ENCODE peak calls at places on chromosomes 13 and 19, in four cellular contexts. Z, W, D and P are unnamed samples.

GRCh38 chr13:110403315-110403714 is 96.2 kb downstream of the COL4A2 start:
- DNase-seq in Z (no peak), W (no peak), D (no peak), P (no peak)

GRCh38 chr19:10567696-10568443 is 909 bp downstream of the CDKN2D start:
- DNase-seq in Z (no peak), W (no peak), D (peak), P (no peak)

GRCh38 chr13:100098445-100099116 is 9.7 kb downstream of the PCCA start:
- DNase-seq in Z (no peak), W (no peak), D (no peak), P (no peak)

GRCh38 chr13:24052547-24052981 is 108.0 kb upstream of the SPATA13 start:
- DNase-seq in Z (no peak), W (no peak), D (peak), P (no peak)

GRCh38 chr19:50921391-50922315 is 10.5 kb upstream of the KLK4 start:
- DNase-seq in Z (peak), W (no peak), D (peak), P (no peak)

GRCh38 chr13:37386276-37386675 is 212.3 kb downstream of the POSTN start:
- DNase-seq in Z (no peak), W (no peak), D (no peak), P (no peak)

GRCh38 chr19:48473161-48473966 is 4.2 kb downstream of the CYTH2 start:
- DNase-seq in Z (no peak), W (no peak), D (no peak), P (no peak)

GRCh38 chr19:51259348-51260245 is 8.7 kb downstream of the SIGLECL1 start:
- DNase-seq in Z (peak), W (peak), D (peak), P (peak)

GRCh38 chr19:8441725-8442544 is 2.8 kb upstream of the HNRNPM start:
- DNase-seq in Z (no peak), W (peak), D (no peak), P (no peak)

GRCh38 chr19:39765091-39766076 is 13.3 kb upstream of the LEUTX start:
- DNase-seq in Z (peak), W (peak), D (peak), P (no peak)

GRCh38 chr19:17079710-17080440 is 4.3 kb downstream of the MYO9B start:
- DNase-seq in Z (peak), W (no peak), D (peak), P (peak)

GRCh38 chr13:113591750-113592149 is 7.2 kb downstream of the TFDP1 start:
- DNase-seq in Z (no peak), W (no peak), D (no peak), P (no peak)

GRCh38 chr19:31890230-31890629 is 455.2 kb upstream of the ZNF507 start:
- DNase-seq in Z (no peak), W (peak), D (no peak), P (no peak)

GRCh38 chr19:51029718-51030117 is 3.3 kb upstream of the KLK11 start:
- DNase-seq in Z (no peak), W (no peak), D (peak), P (no peak)

GRCh38 chr13:105735269-105735668 is 800.2 kb downstream of the EFNB2 start:
- DNase-seq in Z (no peak), W (no peak), D (no peak), P (no peak)

GRCh38 chr19:39595950-39596349 is 6.4 kb upstream of the LGALS13 start:
- DNase-seq in Z (no peak), W (no peak), D (no peak), P (no peak)

GRCh38 chr13:92896842-92897241 is 329.8 kb upstream of the GPC6 start:
- DNase-seq in Z (no peak), W (no peak), D (peak), P (no peak)

GRCh38 chr19:42360787-42361544 is 29.1 kb downstream of the CNFN start:
- DNase-seq in Z (no peak), W (peak), D (no peak), P (no peak)

GRCh38 chr19:14718522-14719113 is 28.8 kb downstream of the ZNF333 start:
- DNase-seq in Z (no peak), W (no peak), D (no peak), P (no peak)

GRCh38 chr13:80052286-80052685 is 288.6 kb downstream of the SPRY2 start:
- DNase-seq in Z (no peak), W (no peak), D (no peak), P (no peak)

GRCh38 chr19:3586124-3586626 is 897 bp downstream of the GIPC3 start:
- DNase-seq in Z (no peak), W (peak), D (peak), P (no peak)

GRCh38 chr13:102317593-102317992 is 84.3 kb downstream of the FGF14 start:
- DNase-seq in Z (peak), W (no peak), D (no peak), P (no peak)

GRCh38 chr19:31745731-31746130 is 396.5 kb upstream of the TSHZ3 start:
- DNase-seq in Z (no peak), W (no peak), D (no peak), P (no peak)

GRCh38 chr19:13985771-13986347 is 20.3 kb downstream of the RFX1 start:
- DNase-seq in Z (no peak), W (peak), D (no peak), P (no peak)

GRCh38 chr13:48682452-48682851 is 28.7 kb downstream of the CYSLTR2 start:
- DNase-seq in Z (no peak), W (no peak), D (no peak), P (no peak)

GRCh38 chr19:39296906-39297305 is 699 bp downstream of the IFNL1 start:
- DNase-seq in Z (no peak), W (no peak), D (no peak), P (no peak)

GRCh38 chr19:6062274-6062673 is 48.0 kb downstream of the RFX2 start:
- DNase-seq in Z (no peak), W (no peak), D (no peak), P (no peak)

GRCh38 chr19:48955308-48955958 is 758 bp downstream of the BAX start:
- DNase-seq in Z (no peak), W (no peak), D (no peak), P (no peak)

GRCh38 chr19:5789886-5790572 is 934 bp downstream of the DUS3L start:
- DNase-seq in Z (no peak), W (no peak), D (no peak), P (no peak)

GRCh38 chr13:43942301-43942700 is 62.6 kb downstream of the LACC1 start:
- DNase-seq in Z (no peak), W (no peak), D (no peak), P (no peak)

GRCh38 chr19:15210323-15210774 is 9.6 kb upstream of the NOTCH3 start:
- DNase-seq in Z (peak), W (no peak), D (no peak), P (no peak)

GRCh38 chr19:58262922-58263296 is 15.8 kb upstream of the ZNF8 start:
- DNase-seq in Z (no peak), W (no peak), D (no peak), P (no peak)

GRCh38 chr19:3450796-3451411 is 29.4 kb downstream of the SMIM24 start:
- DNase-seq in Z (peak), W (no peak), D (peak), P (no peak)

GRCh38 chr19:3198901-3199700 is 13.4 kb downstream of the NCLN start:
- DNase-seq in Z (no peak), W (no peak), D (no peak), P (peak)

GRCh38 chr13:50123002-50123401 is 107.8 kb downstream of the KCNRG start:
- DNase-seq in Z (no peak), W (no peak), D (no peak), P (no peak)

GRCh38 chr13:90947976-90948375 is 399.5 kb upstream of the MIR17HG start:
- DNase-seq in Z (no peak), W (no peak), D (no peak), P (no peak)

GRCh38 chr19:49326165-49326704 is 1.2 kb upstream of the SLC6A16 start:
- DNase-seq in Z (no peak), W (no peak), D (no peak), P (no peak)

GRCh38 chr13:50388481-50388880 is 373.2 kb downstream of the KCNRG start:
- DNase-seq in Z (no peak), W (no peak), D (peak), P (no peak)

GRCh38 chr13:75938811-75939525 is 302.8 kb downstream of the LMO7 start:
- DNase-seq in Z (no peak), W (no peak), D (peak), P (no peak)

GRCh38 chr19:46716672-46717033 is 261 bp downstream of the PRKD2 start:
- DNase-seq in Z (no peak), W (no peak), D (no peak), P (no peak)

GRCh38 chr19:46715620-46716012 is 1.3 kb downstream of the PRKD2 start:
- DNase-seq in Z (no peak), W (no peak), D (no peak), P (no peak)

GRCh38 chr19:46714523-46715106 is 2.3 kb downstream of the PRKD2 start:
- DNase-seq in Z (no peak), W (no peak), D (no peak), P (no peak)

GRCh38 chr19:46717034-46717715 is at the start of gene PRKD2:
- DNase-seq in Z (peak), W (peak), D (peak), P (peak)

DNA sequence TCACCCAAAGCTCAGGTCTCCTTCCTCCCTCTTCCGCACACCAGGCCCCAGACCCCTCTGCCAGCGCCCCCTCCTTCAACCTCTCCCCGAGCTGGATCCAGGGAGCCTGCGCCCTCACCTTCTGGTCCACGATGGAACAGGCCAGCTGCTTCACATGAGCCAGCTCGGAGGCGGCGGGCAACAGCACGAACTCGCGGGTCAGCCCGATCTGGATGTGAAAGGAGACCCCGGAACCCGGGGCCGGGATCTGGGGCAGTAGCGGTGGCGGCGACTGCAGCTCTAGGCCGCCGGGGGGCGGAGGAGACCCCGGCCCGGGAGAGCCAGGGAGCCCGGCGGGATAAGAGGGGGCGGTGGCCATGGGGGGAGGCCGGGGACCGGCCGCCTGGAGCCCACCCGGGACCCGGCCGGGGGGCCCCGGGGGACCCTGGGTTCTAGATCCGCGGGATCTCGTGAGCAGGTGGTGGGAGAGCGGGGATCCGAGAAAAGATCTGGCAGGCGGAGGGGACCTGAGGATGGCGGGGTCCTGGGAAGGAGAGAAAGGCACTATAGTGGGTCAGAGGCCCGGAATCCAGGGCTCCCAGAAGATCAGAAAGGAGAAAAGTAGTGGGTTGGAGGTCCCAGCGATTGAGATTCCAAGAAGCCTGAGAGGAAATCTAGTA is 772 bp downstream of the PRKD2 start:
- DNase-seq in Z (no peak), W (peak), D (no peak), P (no peak)
- TF ChIP-seq CTCF in Z (no peak), W (peak), D (no peak), P (no peak)

GRCh38 chr19:1247747-1248453 is 483 bp upstream of the MIDN start:
- DNase-seq in Z (no peak), W (peak), D (peak), P (no peak)
- TF ChIP-seq CTCF in Z (no peak), W (peak), D (peak), P (no peak)

GRCh38 chr13:27869436-27870090 is 50.2 kb upstream of the PDX1 start:
- DNase-seq in Z (no peak), W (no peak), D (no peak), P (no peak)

GRCh38 chr13:27868639-27869435 is 51.0 kb upstream of the PDX1 start:
- DNase-seq in Z (no peak), W (no peak), D (peak), P (no peak)
- TF ChIP-seq CTCF in Z (no peak), W (peak), D (peak), P (no peak)

GRCh38 chr13:95704510-95704909 is 27.6 kb downstream of the DNAJC3 start:
- DNase-seq in Z (no peak), W (no peak), D (peak), P (no peak)
- TF ChIP-seq CTCF in Z (no peak), W (peak), D (peak), P (no peak)

GRCh38 chr13:73835138-73835721 is 299.0 kb downstream of the KLF12 start:
- DNase-seq in Z (no peak), W (no peak), D (peak), P (no peak)

GRCh38 chr13:73833331-73834070 is 300.7 kb downstream of the KLF12 start:
- DNase-seq in Z (no peak), W (no peak), D (peak), P (no peak)

GRCh38 chr13:73832203-73832602 is 302.0 kb downstream of the KLF12 start:
- DNase-seq in Z (no peak), W (no peak), D (peak), P (no peak)

GRCh38 chr13:73842621-73843020 is 291.6 kb downstream of the KLF12 start:
- DNase-seq in Z (no peak), W (no peak), D (peak), P (no peak)

GRCh38 chr13:73837147-73837546 is 297.1 kb downstream of the KLF12 start:
- DNase-seq in Z (no peak), W (no peak), D (no peak), P (no peak)
- TF ChIP-seq CTCF in Z (no peak), W (no peak), D (no peak), P (no peak)

GRCh38 chr13:26758496-26759155 is 2.0 kb downstream of the GPR12 start:
- DNase-seq in Z (no peak), W (no peak), D (no peak), P (no peak)

GRCh38 chr13:26760835-26761582 is 423 bp upstream of the GPR12 start:
- DNase-seq in Z (no peak), W (no peak), D (no peak), P (no peak)

GRCh38 chr13:26759156-26759906 is 1.3 kb downstream of the GPR12 start:
- DNase-seq in Z (no peak), W (no peak), D (no peak), P (peak)

DNA sequence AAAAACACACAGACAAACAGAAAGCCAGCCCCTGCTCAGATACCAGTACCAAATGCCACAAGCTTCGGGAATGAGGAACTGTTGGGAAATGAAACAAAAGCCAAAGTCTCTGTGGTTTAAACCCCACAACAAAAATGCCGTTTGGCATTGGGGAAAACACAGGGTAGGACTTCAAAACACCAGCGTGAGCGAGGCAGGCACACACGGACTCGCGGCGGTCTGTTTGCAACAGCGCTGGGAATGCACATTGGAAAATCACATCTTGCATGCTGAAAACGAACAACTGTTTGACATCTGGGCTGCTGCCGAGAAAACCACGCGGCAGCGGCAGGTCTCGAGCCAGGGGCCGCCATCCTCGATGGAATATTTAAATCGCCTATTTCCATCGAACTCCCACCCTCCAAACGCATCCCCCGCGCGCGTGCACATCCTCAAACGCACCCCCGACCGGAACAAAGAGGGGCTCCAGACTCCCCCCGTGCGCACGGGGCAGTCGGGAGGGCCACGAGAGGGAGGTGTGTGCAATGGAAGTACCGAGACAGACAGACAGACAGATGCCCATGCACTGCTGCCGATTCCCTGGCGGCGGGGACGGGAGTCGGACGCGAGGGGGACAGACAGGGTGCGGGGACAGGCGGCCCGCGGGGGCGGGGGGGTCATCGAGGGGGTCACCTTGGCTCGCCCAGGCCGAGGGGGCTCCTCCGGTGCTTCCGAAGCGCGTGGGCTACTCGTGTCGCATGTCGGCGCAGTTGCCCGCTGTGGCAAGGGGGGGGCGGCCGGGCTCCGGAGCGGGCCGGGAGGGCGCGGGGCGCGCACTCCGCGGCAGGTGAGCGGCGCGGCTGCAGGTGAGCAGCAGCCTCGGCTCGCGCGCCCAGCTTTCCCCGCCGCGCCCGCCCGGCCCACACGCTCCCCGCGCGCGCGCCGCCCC is at the start of gene GPR12:
- DNase-seq in Z (no peak), W (no peak), D (peak), P (peak)
- TF ChIP-seq CTCF in Z (no peak), W (no peak), D (no peak), P (no peak)

DNA sequence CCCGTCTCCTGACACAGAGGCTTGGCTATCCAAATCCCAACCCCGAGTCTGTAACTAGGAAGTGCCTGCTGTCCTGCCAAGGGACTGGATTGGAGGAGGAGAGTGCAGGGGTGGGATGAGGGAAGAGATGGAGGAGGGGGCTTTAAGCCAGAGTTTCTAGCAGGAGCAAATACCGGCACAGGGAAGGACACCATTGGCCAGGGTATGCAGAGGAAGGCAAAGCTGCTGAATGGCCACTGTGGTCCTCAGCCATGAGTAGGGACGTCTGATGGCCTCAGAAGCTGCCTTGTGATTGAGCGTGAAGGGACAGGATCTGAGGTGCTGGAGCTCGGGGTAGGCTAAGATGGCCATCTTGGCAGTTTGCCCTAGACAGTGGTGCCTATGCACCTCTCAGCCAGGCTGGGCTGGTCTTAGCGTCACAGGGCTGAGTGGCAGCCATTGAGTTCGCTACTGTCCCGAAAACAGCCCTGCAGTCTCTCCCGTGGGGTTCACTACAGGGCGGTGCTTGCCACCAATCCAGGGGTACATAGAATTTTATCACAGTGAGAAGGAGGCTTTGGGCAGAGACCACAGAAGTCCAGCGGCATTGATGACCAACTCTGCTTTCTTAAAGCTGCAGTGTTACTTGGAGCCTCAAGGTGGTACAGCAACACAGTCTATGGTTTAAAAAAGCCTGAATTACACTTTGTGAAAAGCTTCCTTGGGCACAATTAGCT is 61.8 kb downstream of the AKAP11 start:
- DNase-seq in Z (no peak), W (peak), D (peak), P (no peak)
- TF ChIP-seq CTCF in Z (no peak), W (peak), D (peak), P (no peak)

DNA sequence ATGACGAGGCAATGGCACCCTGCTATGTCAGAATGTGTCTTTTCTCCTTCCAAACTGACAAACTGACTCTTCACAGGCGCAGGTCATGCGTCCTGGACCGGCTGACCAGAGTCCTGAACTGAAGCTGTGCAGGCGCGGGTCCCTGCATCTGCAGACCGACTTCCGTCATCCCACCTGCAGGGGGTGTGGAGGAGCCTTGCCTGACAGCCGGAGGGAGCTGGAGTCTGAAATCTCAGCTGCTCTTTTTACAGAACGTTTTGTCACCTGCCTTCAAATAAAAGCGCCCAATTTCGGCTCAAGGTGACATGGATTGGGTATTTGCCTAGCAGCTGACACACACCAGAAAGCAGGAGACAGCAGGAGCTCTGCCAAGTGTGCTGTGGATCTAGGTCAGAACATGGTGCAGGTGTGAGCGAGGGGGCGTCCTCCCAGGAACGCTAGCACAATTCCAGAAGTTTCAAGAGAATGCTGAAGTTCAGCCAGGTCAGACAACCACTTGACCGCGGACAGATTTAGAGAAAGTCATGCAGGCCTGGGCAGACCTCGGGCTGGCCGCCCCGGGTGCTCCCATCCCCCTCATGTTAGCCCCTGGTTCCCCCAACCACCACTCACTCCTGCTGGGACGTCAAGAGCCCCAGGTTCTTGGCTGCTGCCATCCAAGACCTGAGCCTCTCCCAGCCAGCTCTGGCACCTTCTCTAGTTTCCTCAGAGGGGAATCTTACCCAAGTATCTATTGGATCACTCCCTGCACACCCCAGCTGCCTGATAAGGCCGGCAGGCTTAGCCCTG is 32.8 kb downstream of the ELL start:
- DNase-seq in Z (no peak), W (peak), D (no peak), P (peak)
- TF ChIP-seq CTCF in Z (no peak), W (peak), D (peak), P (peak)